ENCODE peak calls at places on chromosomes 16 and 17, in six cellular contexts. One of them, this sample, is unnamed.

GRCh38 chr17:29445844-29446243 is 55.7 kb downstream of the TAOK1 start:
- DNase-seq in transverse colon: no peak
- DNase-seq in AG10803: no peak
- DNase-seq in dorsolateral prefrontal cortex: no peak
- DNase-seq in GM13976: no peak
- DNase-seq in pancreas: no peak
- DNase-seq in this sample: no peak

GRCh38 chr17:77475012-77475976 is 334.5 kb downstream of the SEC14L1 start:
- DNase-seq in transverse colon: no peak
- DNase-seq in AG10803: peak
- DNase-seq in dorsolateral prefrontal cortex: no peak
- DNase-seq in GM13976: peak
- DNase-seq in pancreas: no peak
- DNase-seq in this sample: no peak

GRCh38 chr17:10368561-10368960 is 4.2 kb downstream of the MYH13 start:
- DNase-seq in transverse colon: no peak
- DNase-seq in AG10803: peak
- DNase-seq in dorsolateral prefrontal cortex: no peak
- DNase-seq in GM13976: no peak
- DNase-seq in pancreas: no peak
- DNase-seq in this sample: no peak

GRCh38 chr17:19386276-19386863 is 620 bp downstream of the MFAP4 start:
- DNase-seq in transverse colon: peak
- DNase-seq in AG10803: peak
- DNase-seq in dorsolateral prefrontal cortex: no peak
- DNase-seq in GM13976: no peak
- DNase-seq in pancreas: no peak
- DNase-seq in this sample: peak

GRCh38 chr17:43401293-43401692 is 2.5 kb downstream of the ARL4D start:
- DNase-seq in transverse colon: no peak
- DNase-seq in AG10803: peak
- DNase-seq in dorsolateral prefrontal cortex: no peak
- DNase-seq in GM13976: no peak
- DNase-seq in pancreas: no peak
- DNase-seq in this sample: no peak

GRCh38 chr17:8137645-8138342 is 13.9 kb upstream of the HES7 start:
- DNase-seq in transverse colon: no peak
- DNase-seq in AG10803: no peak
- DNase-seq in dorsolateral prefrontal cortex: no peak
- DNase-seq in GM13976: no peak
- DNase-seq in pancreas: no peak
- DNase-seq in this sample: peak

GRCh38 chr17:73513426-73513825 is 130.8 kb downstream of the SDK2 start:
- DNase-seq in transverse colon: no peak
- DNase-seq in AG10803: no peak
- DNase-seq in dorsolateral prefrontal cortex: no peak
- DNase-seq in GM13976: no peak
- DNase-seq in pancreas: no peak
- DNase-seq in this sample: no peak

GRCh38 chr16:22278841-22279240 is 18.4 kb upstream of the POLR3E start:
- DNase-seq in transverse colon: no peak
- DNase-seq in AG10803: no peak
- DNase-seq in dorsolateral prefrontal cortex: no peak
- DNase-seq in GM13976: no peak
- DNase-seq in pancreas: no peak
- DNase-seq in this sample: no peak

GRCh38 chr16:19215705-19216104 is 47.7 kb downstream of the SYT17 start:
- DNase-seq in transverse colon: no peak
- DNase-seq in AG10803: no peak
- DNase-seq in dorsolateral prefrontal cortex: no peak
- DNase-seq in GM13976: no peak
- DNase-seq in pancreas: no peak
- DNase-seq in this sample: no peak

GRCh38 chr16:62665269-62665668 is 629.0 kb upstream of the CDH8 start:
- DNase-seq in transverse colon: no peak
- DNase-seq in AG10803: no peak
- DNase-seq in dorsolateral prefrontal cortex: peak
- DNase-seq in GM13976: no peak
- DNase-seq in pancreas: no peak
- DNase-seq in this sample: no peak

GRCh38 chr16:70691223-70692129 is 5.6 kb upstream of the MTSS2 start:
- DNase-seq in transverse colon: peak
- DNase-seq in AG10803: peak
- DNase-seq in dorsolateral prefrontal cortex: peak
- DNase-seq in GM13976: no peak
- DNase-seq in pancreas: no peak
- DNase-seq in this sample: peak

GRCh38 chr16:79918916-79919315 is 318.4 kb upstream of the MAF start:
- DNase-seq in transverse colon: no peak
- DNase-seq in AG10803: no peak
- DNase-seq in dorsolateral prefrontal cortex: no peak
- DNase-seq in GM13976: no peak
- DNase-seq in pancreas: no peak
- DNase-seq in this sample: no peak

GRCh38 chr16:89581861-89582563 is 6.5 kb downstream of the CPNE7 start:
- DNase-seq in transverse colon: peak
- DNase-seq in AG10803: peak
- DNase-seq in dorsolateral prefrontal cortex: no peak
- DNase-seq in GM13976: no peak
- DNase-seq in pancreas: peak
- DNase-seq in this sample: no peak

GRCh38 chr17:67440311-67441051 is 63.4 kb downstream of the PITPNC1 start:
- DNase-seq in transverse colon: no peak
- DNase-seq in AG10803: peak
- DNase-seq in dorsolateral prefrontal cortex: no peak
- DNase-seq in GM13976: no peak
- DNase-seq in pancreas: no peak
- DNase-seq in this sample: no peak

GRCh38 chr17:71003736-71004135 is 834.4 kb downstream of the KCNJ2 start:
- DNase-seq in transverse colon: no peak
- DNase-seq in AG10803: no peak
- DNase-seq in dorsolateral prefrontal cortex: no peak
- DNase-seq in GM13976: no peak
- DNase-seq in pancreas: no peak
- DNase-seq in this sample: no peak

GRCh38 chr17:37430051-37430591 is 23.4 kb downstream of the TADA2A start:
- DNase-seq in transverse colon: no peak
- DNase-seq in AG10803: peak
- DNase-seq in dorsolateral prefrontal cortex: no peak
- DNase-seq in GM13976: peak
- DNase-seq in pancreas: no peak
- DNase-seq in this sample: no peak

GRCh38 chr17:72332367-72332766 is 211.5 kb downstream of the SOX9 start:
- DNase-seq in transverse colon: no peak
- DNase-seq in AG10803: no peak
- DNase-seq in dorsolateral prefrontal cortex: no peak
- DNase-seq in GM13976: peak
- DNase-seq in pancreas: no peak
- DNase-seq in this sample: no peak

GRCh38 chr16:30953511-30954124 is 3.9 kb upstream of the SETD1A start:
- DNase-seq in transverse colon: peak
- DNase-seq in AG10803: peak
- DNase-seq in dorsolateral prefrontal cortex: peak
- DNase-seq in GM13976: peak
- DNase-seq in pancreas: peak
- DNase-seq in this sample: peak

GRCh38 chr16:4200000-4200780 is 41.7 kb downstream of the SRL start:
- DNase-seq in transverse colon: peak
- DNase-seq in AG10803: peak
- DNase-seq in dorsolateral prefrontal cortex: no peak
- DNase-seq in GM13976: no peak
- DNase-seq in pancreas: peak
- DNase-seq in this sample: no peak

GRCh38 chr16:3503513-3503912 is 2.7 kb downstream of the CLUAP1 start:
- DNase-seq in transverse colon: no peak
- DNase-seq in AG10803: no peak
- DNase-seq in dorsolateral prefrontal cortex: no peak
- DNase-seq in GM13976: no peak
- DNase-seq in pancreas: no peak
- DNase-seq in this sample: peak

GRCh38 chr16:35749253-35750141 is 2290.1 kb downstream of the TP53TG3F start:
- DNase-seq in transverse colon: no peak
- DNase-seq in AG10803: no peak
- DNase-seq in dorsolateral prefrontal cortex: no peak
- DNase-seq in GM13976: no peak
- DNase-seq in pancreas: no peak
- DNase-seq in this sample: peak

GRCh38 chr16:72992142-72992601 is 55.8 kb downstream of the ZFHX3 start:
- DNase-seq in transverse colon: no peak
- DNase-seq in AG10803: no peak
- DNase-seq in dorsolateral prefrontal cortex: no peak
- DNase-seq in GM13976: no peak
- DNase-seq in pancreas: no peak
- DNase-seq in this sample: peak

GRCh38 chr16:78925071-78925714 is 675.3 kb downstream of the MAF start:
- DNase-seq in transverse colon: peak
- DNase-seq in AG10803: no peak
- DNase-seq in dorsolateral prefrontal cortex: no peak
- DNase-seq in GM13976: peak
- DNase-seq in pancreas: no peak
- DNase-seq in this sample: no peak

GRCh38 chr17:79167486-79167885 is 92.9 kb downstream of the ENGASE start:
- DNase-seq in transverse colon: no peak
- DNase-seq in AG10803: no peak
- DNase-seq in dorsolateral prefrontal cortex: no peak
- DNase-seq in GM13976: no peak
- DNase-seq in pancreas: no peak
- DNase-seq in this sample: no peak

GRCh38 chr16:25143898-25144297 is 32.4 kb downstream of the LCMT1 start:
- DNase-seq in transverse colon: peak
- DNase-seq in AG10803: no peak
- DNase-seq in dorsolateral prefrontal cortex: no peak
- DNase-seq in GM13976: no peak
- DNase-seq in pancreas: peak
- DNase-seq in this sample: no peak

DNA sequence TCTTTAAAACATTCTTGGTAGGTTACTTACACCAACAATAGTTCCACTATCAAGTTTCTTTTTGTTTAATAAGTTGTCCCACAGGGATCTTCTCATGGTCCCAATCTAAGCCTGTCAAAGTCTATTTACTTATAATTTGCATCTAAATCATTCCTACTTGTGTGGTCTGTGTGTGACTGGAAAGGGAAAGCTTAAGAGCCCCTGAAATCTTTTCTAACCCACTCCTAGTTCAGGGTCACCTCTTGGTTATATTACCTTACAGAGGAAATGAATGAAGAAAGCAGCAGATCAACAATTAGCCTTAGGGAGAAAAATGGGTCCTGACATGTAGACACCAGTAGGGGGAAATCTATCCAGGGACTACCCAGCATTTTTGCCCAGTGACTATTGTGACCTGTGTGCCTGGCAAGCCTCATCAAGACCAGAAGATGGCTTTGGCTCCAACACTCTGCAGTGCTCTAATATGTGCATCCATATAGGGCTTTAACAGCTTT is 110.4 kb upstream of the HAS3 start:
- DNase-seq in transverse colon: no peak
- DNase-seq in AG10803: peak
- DNase-seq in dorsolateral prefrontal cortex: no peak
- DNase-seq in GM13976: no peak
- DNase-seq in pancreas: no peak
- DNase-seq in this sample: no peak
- TF ChIP-seq CTCF in transverse colon: peak
- TF ChIP-seq CTCF in AG10803: peak
- TF ChIP-seq CTCF in dorsolateral prefrontal cortex: peak
- TF ChIP-seq CTCF in GM13976: no peak
- TF ChIP-seq CTCF in pancreas: no peak
- TF ChIP-seq CTCF in this sample: peak

GRCh38 chr17:81138083-81138482 is 27.2 kb upstream of the PVALEF start:
- DNase-seq in transverse colon: no peak
- DNase-seq in AG10803: no peak
- DNase-seq in dorsolateral prefrontal cortex: no peak
- DNase-seq in GM13976: no peak
- DNase-seq in pancreas: no peak
- DNase-seq in this sample: no peak

GRCh38 chr17:81139428-81139827 is 25.9 kb upstream of the PVALEF start:
- DNase-seq in transverse colon: no peak
- DNase-seq in AG10803: no peak
- DNase-seq in dorsolateral prefrontal cortex: no peak
- DNase-seq in GM13976: no peak
- DNase-seq in pancreas: no peak
- DNase-seq in this sample: no peak

GRCh38 chr17:81140695-81141094 is 24.6 kb upstream of the PVALEF start:
- DNase-seq in transverse colon: no peak
- DNase-seq in AG10803: no peak
- DNase-seq in dorsolateral prefrontal cortex: no peak
- DNase-seq in GM13976: no peak
- DNase-seq in pancreas: no peak
- DNase-seq in this sample: no peak

GRCh38 chr17:81138500-81138899 is 26.8 kb upstream of the PVALEF start:
- DNase-seq in transverse colon: no peak
- DNase-seq in AG10803: no peak
- DNase-seq in dorsolateral prefrontal cortex: no peak
- DNase-seq in GM13976: no peak
- DNase-seq in pancreas: no peak
- DNase-seq in this sample: no peak

GRCh38 chr17:81139965-81140364 is 25.3 kb upstream of the PVALEF start:
- DNase-seq in transverse colon: no peak
- DNase-seq in AG10803: no peak
- DNase-seq in dorsolateral prefrontal cortex: no peak
- DNase-seq in GM13976: no peak
- DNase-seq in pancreas: no peak
- DNase-seq in this sample: no peak
- TF ChIP-seq CTCF in transverse colon: no peak
- TF ChIP-seq CTCF in AG10803: no peak
- TF ChIP-seq CTCF in dorsolateral prefrontal cortex: no peak
- TF ChIP-seq CTCF in GM13976: no peak
- TF ChIP-seq CTCF in pancreas: no peak
- TF ChIP-seq CTCF in this sample: no peak

DNA sequence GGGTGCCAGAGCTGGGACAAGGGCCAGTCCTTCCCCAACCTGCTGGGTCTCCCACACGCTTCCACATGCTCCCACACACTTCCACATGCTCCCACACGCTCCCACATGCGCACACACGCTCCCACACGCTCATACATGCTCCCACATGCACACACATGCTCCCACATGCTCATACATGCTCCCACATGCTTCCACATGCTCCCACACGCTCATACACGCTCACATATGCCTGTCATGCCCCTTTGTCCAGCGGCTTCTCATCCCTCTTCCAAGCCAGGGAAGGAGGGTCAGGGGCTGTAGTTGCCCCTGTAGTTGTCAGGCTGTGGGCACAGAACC is 9.9 kb upstream of the METRNL start:
- DNase-seq in transverse colon: no peak
- DNase-seq in AG10803: no peak
- DNase-seq in dorsolateral prefrontal cortex: no peak
- DNase-seq in GM13976: no peak
- DNase-seq in pancreas: no peak
- DNase-seq in this sample: no peak
- TF ChIP-seq CTCF in transverse colon: no peak
- TF ChIP-seq CTCF in AG10803: no peak
- TF ChIP-seq CTCF in dorsolateral prefrontal cortex: no peak
- TF ChIP-seq CTCF in GM13976: no peak
- TF ChIP-seq CTCF in pancreas: no peak
- TF ChIP-seq CTCF in this sample: no peak

DNA sequence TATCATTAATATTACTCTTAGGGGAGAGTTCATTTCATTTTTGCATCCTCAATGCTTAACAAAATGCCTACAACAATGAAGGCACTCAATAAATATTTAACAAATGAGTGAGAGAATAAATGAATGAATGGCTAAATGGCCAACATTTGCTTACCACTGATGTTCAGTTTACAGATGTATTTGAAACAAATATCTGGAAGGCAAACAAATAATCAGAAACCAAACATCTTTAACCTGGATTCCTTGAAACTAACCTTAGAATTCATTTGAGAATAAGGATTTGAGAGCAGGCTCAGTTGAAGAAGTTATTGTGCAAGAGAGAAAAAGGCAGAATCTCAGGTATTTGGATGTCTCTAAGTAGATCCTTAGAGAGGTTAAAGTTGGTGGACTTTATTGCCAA is 8.4 kb downstream of the NACA2 start:
- DNase-seq in transverse colon: no peak
- DNase-seq in AG10803: no peak
- DNase-seq in dorsolateral prefrontal cortex: no peak
- DNase-seq in GM13976: no peak
- DNase-seq in pancreas: no peak
- DNase-seq in this sample: no peak
- TF ChIP-seq CTCF in transverse colon: no peak
- TF ChIP-seq CTCF in AG10803: no peak
- TF ChIP-seq CTCF in dorsolateral prefrontal cortex: no peak
- TF ChIP-seq CTCF in GM13976: no peak
- TF ChIP-seq CTCF in pancreas: no peak
- TF ChIP-seq CTCF in this sample: no peak